ENCODE peak calls at places on chromosome 21, in seven cellular contexts. One of them, this sample, is unnamed.

GRCh38 chr21:31282095-31282709 is 61.9 kb downstream of the TIAM1 start:
- DNase-seq in foreskin fibroblast: peak; percentile 91
- DNase-seq in epithelial cell of esophagus: peak; percentile 69
- DNase-seq in NCI-H510A: no peak
- DNase-seq in brain microvascular endothelial cell: peak; percentile 99
- DNase-seq in ascending aorta: no peak
- DNase-seq in GDM1: no peak
- DNase-seq in this sample: peak; percentile 50

GRCh38 chr21:23162213-23162946 is 2164.2 kb downstream of the NCAM2 start:
- DNase-seq in foreskin fibroblast: no peak
- DNase-seq in epithelial cell of esophagus: peak; percentile 20
- DNase-seq in NCI-H510A: no peak
- DNase-seq in brain microvascular endothelial cell: no peak
- DNase-seq in ascending aorta: no peak
- DNase-seq in GDM1: no peak
- DNase-seq in this sample: no peak

GRCh38 chr21:37374026-37374425 is 7.5 kb downstream of the DYRK1A start:
- DNase-seq in foreskin fibroblast: peak; percentile 67
- DNase-seq in epithelial cell of esophagus: peak; percentile 78
- DNase-seq in NCI-H510A: no peak
- DNase-seq in brain microvascular endothelial cell: peak; percentile 72
- DNase-seq in ascending aorta: no peak
- DNase-seq in GDM1: no peak
- DNase-seq in this sample: no peak

GRCh38 chr21:36959020-36959835 is 7.2 kb downstream of the HLCS start:
- DNase-seq in foreskin fibroblast: no peak
- DNase-seq in epithelial cell of esophagus: no peak
- DNase-seq in NCI-H510A: no peak
- DNase-seq in brain microvascular endothelial cell: no peak
- DNase-seq in ascending aorta: no peak
- DNase-seq in GDM1: no peak
- DNase-seq in this sample: no peak

GRCh38 chr21:45935628-45936027 is 45.9 kb upstream of the COL6A1 start:
- DNase-seq in foreskin fibroblast: peak; percentile 23
- DNase-seq in epithelial cell of esophagus: peak; percentile 13
- DNase-seq in NCI-H510A: no peak
- DNase-seq in brain microvascular endothelial cell: peak; percentile 49
- DNase-seq in ascending aorta: no peak
- DNase-seq in GDM1: no peak
- DNase-seq in this sample: no peak

GRCh38 chr21:35436899-35437298 is 387.8 kb upstream of the RUNX1 start:
- DNase-seq in foreskin fibroblast: no peak
- DNase-seq in epithelial cell of esophagus: peak; percentile 22
- DNase-seq in NCI-H510A: no peak
- DNase-seq in brain microvascular endothelial cell: no peak
- DNase-seq in ascending aorta: no peak
- DNase-seq in GDM1: no peak
- DNase-seq in this sample: no peak

GRCh38 chr21:41802185-41802584 is 35.3 kb upstream of the RIPK4 start:
- DNase-seq in foreskin fibroblast: no peak
- DNase-seq in epithelial cell of esophagus: no peak
- DNase-seq in NCI-H510A: no peak
- DNase-seq in brain microvascular endothelial cell: no peak
- DNase-seq in ascending aorta: no peak
- DNase-seq in GDM1: no peak
- DNase-seq in this sample: no peak

GRCh38 chr21:28016571-28016970 is 976.1 kb downstream of the LTN1 start:
- DNase-seq in foreskin fibroblast: no peak
- DNase-seq in epithelial cell of esophagus: no peak
- DNase-seq in NCI-H510A: no peak
- DNase-seq in brain microvascular endothelial cell: no peak
- DNase-seq in ascending aorta: no peak
- DNase-seq in GDM1: no peak
- DNase-seq in this sample: no peak

GRCh38 chr21:45640001-45640887 is 3.3 kb upstream of the PCBP3 start:
- DNase-seq in foreskin fibroblast: no peak
- DNase-seq in epithelial cell of esophagus: no peak
- DNase-seq in NCI-H510A: no peak
- DNase-seq in brain microvascular endothelial cell: no peak
- DNase-seq in ascending aorta: no peak
- DNase-seq in GDM1: no peak
- DNase-seq in this sample: no peak

GRCh38 chr21:25558123-25558522 is 49.2 kb downstream of the MRPL39 start:
- DNase-seq in foreskin fibroblast: no peak
- DNase-seq in epithelial cell of esophagus: no peak
- DNase-seq in NCI-H510A: no peak
- DNase-seq in brain microvascular endothelial cell: no peak
- DNase-seq in ascending aorta: no peak
- DNase-seq in GDM1: no peak
- DNase-seq in this sample: no peak

GRCh38 chr21:44614161-44614631 is 2.3 kb downstream of the KRTAP10-8 start:
- DNase-seq in foreskin fibroblast: no peak
- DNase-seq in epithelial cell of esophagus: no peak
- DNase-seq in NCI-H510A: no peak
- DNase-seq in brain microvascular endothelial cell: no peak
- DNase-seq in ascending aorta: no peak
- DNase-seq in GDM1: no peak
- DNase-seq in this sample: no peak

GRCh38 chr21:35886887-35887286 is 173.4 kb downstream of the SETD4 start:
- DNase-seq in foreskin fibroblast: no peak
- DNase-seq in epithelial cell of esophagus: no peak
- DNase-seq in NCI-H510A: no peak
- DNase-seq in brain microvascular endothelial cell: no peak
- DNase-seq in ascending aorta: no peak
- DNase-seq in GDM1: no peak
- DNase-seq in this sample: no peak

GRCh38 chr21:45432575-45433255 is 27.8 kb downstream of the COL18A1 start:
- DNase-seq in foreskin fibroblast: peak; percentile 58
- DNase-seq in epithelial cell of esophagus: no peak
- DNase-seq in NCI-H510A: no peak
- DNase-seq in brain microvascular endothelial cell: peak; percentile 39
- DNase-seq in ascending aorta: no peak
- DNase-seq in GDM1: no peak
- DNase-seq in this sample: no peak

GRCh38 chr21:33025471-33026298 is at the start of gene OLIG2:
- DNase-seq in foreskin fibroblast: no peak
- DNase-seq in epithelial cell of esophagus: no peak
- DNase-seq in NCI-H510A: peak; percentile 82
- DNase-seq in brain microvascular endothelial cell: no peak
- DNase-seq in ascending aorta: no peak
- DNase-seq in GDM1: peak; percentile 68
- DNase-seq in this sample: no peak

GRCh38 chr21:16533692-16534407 is 804.1 kb downstream of the USP25 start:
- DNase-seq in foreskin fibroblast: no peak
- DNase-seq in epithelial cell of esophagus: no peak
- DNase-seq in NCI-H510A: no peak
- DNase-seq in brain microvascular endothelial cell: no peak
- DNase-seq in ascending aorta: no peak
- DNase-seq in GDM1: no peak
- DNase-seq in this sample: no peak

GRCh38 chr21:43204638-43205037 is 35.8 kb downstream of the CRYAA start:
- DNase-seq in foreskin fibroblast: no peak
- DNase-seq in epithelial cell of esophagus: no peak
- DNase-seq in NCI-H510A: no peak
- DNase-seq in brain microvascular endothelial cell: no peak
- DNase-seq in ascending aorta: no peak
- DNase-seq in GDM1: no peak
- DNase-seq in this sample: no peak

This sample was measured in left cardiac atrium.